ENCODE peak calls at places on chromosomes 6 and 20, in ten cellular contexts. O is CD8-positive, alpha-beta T cell; R is neuronal stem cell; K is heart left ventricle; U is Panc1; Y is psoas muscle; X is aorta; J is K562; C is iPS DF 6.9; P is cardiac muscle cell. N is an unnamed sample.

GRCh38 chr6:26329763-26330511 is 35.1 kb upstream of the BTN3A2 start:
- DNase-seq in O (peak; percentile 54), R (no peak), K (no peak), U (no peak), Y (no peak), X (no peak), J (peak; percentile 59), C (no peak), P (peak; percentile 57), N (no peak)

GRCh38 chr6:32436995-32437836 is 2.5 kb upstream of the HLA-DRA start:
- DNase-seq in O (no peak), R (no peak), K (no peak), U (no peak), Y (no peak), X (no peak), J (no peak), C (no peak), P (peak; percentile 25), N (no peak)

GRCh38 chr20:46252352-46253091 is 55.8 kb downstream of the CDH22 start:
- DNase-seq in O (no peak), R (no peak), K (no peak), U (no peak), Y (no peak), X (no peak), J (no peak), C (no peak), P (no peak), N (no peak)

GRCh38 chr6:37607949-37608348 is 89.7 kb downstream of the MDGA1 start:
- DNase-seq in O (no peak), R (no peak), K (no peak), U (no peak), Y (no peak), X (no peak), J (peak; percentile 55), C (no peak), P (peak; percentile 67), N (no peak)

GRCh38 chr20:52190437-52191131 is 995 bp downstream of the ZFP64 start:
- DNase-seq in O (peak; percentile 22), R (no peak), K (no peak), U (peak; percentile 13), Y (no peak), X (no peak), J (peak; percentile 68), C (no peak), P (peak; percentile 35), N (peak; percentile 15)

GRCh38 chr6:44179648-44180047 is 21.0 kb downstream of the CAPN11 start:
- DNase-seq in O (no peak), R (no peak), K (no peak), U (no peak), Y (no peak), X (no peak), J (no peak), C (no peak), P (no peak), N (no peak)

GRCh38 chr6:113414511-113414910 is 442.6 kb upstream of the MARCKS start:
- DNase-seq in O (no peak), R (no peak), K (peak; percentile 42), U (peak; percentile 51), Y (no peak), X (peak; percentile 53), J (no peak), C (no peak), P (peak; percentile 78), N (no peak)

GRCh38 chr6:110566346-110567125 is 90.1 kb upstream of the SLC22A16 start:
- DNase-seq in O (no peak), R (no peak), K (peak; percentile 50), U (no peak), Y (no peak), X (no peak), J (no peak), C (no peak), P (no peak), N (no peak)

GRCh38 chr6:46925563-46926253 is 4.0 kb upstream of the ADGRF5 start:
- DNase-seq in O (no peak), R (no peak), K (no peak), U (peak; percentile 28), Y (no peak), X (peak; percentile 83), J (no peak), C (no peak), P (peak; percentile 92), N (no peak)

GRCh38 chr20:32582659-32583580 is 2.2 kb downstream of the NOL4L start:
- DNase-seq in O (peak; percentile 19), R (peak; percentile 67), K (no peak), U (no peak), Y (no peak), X (no peak), J (peak; percentile 82), C (no peak), P (peak; percentile 49), N (peak; percentile 29)

GRCh38 chr6:144583614-144583954 is 298.4 kb downstream of the UTRN start:
- DNase-seq in O (no peak), R (no peak), K (no peak), U (no peak), Y (no peak), X (no peak), J (no peak), C (no peak), P (no peak), N (no peak)

GRCh38 chr6:15791401-15792137 is 128.7 kb upstream of the DTNBP1 start:
- DNase-seq in O (no peak), R (no peak), K (no peak), U (no peak), Y (no peak), X (no peak), J (no peak), C (no peak), P (no peak), N (no peak)

GRCh38 chr6:136967874-136968752 is 46.0 kb downstream of the SLC35D3 start:
- DNase-seq in O (peak; percentile 52), R (peak; percentile 57), K (peak; percentile 65), U (peak; percentile 51), Y (peak; percentile 68), X (peak; percentile 63), J (peak; percentile 84), C (no peak), P (peak; percentile 77), N (no peak)

GRCh38 chr20:34709836-34710567 is 5.9 kb downstream of the TP53INP2 start:
- DNase-seq in O (peak; percentile 67), R (peak; percentile 80), K (peak; percentile 82), U (no peak), Y (peak; percentile 85), X (peak; percentile 55), J (no peak), C (no peak), P (peak; percentile 28), N (peak; percentile 80)

GRCh38 chr6:106145741-106146227 is 59.6 kb downstream of the PRDM1 start:
- DNase-seq in O (no peak), R (no peak), K (no peak), U (no peak), Y (no peak), X (no peak), J (no peak), C (no peak), P (no peak), N (no peak)

GRCh38 chr6:56693246-56693607 is 50.5 kb upstream of the DST start:
- DNase-seq in O (no peak), R (no peak), K (peak; percentile 88), U (no peak), Y (peak; percentile 95), X (peak; percentile 87), J (no peak), C (no peak), P (peak; percentile 91), N (peak; percentile 74)

GRCh38 chr20:44310664-44311639 is at the start of gene FITM2:
- DNase-seq in O (peak; percentile 99), R (peak; percentile 97), K (peak; percentile 99), U (peak; percentile 78), Y (peak; percentile 100), X (peak; percentile 99), J (peak; percentile 97), C (peak; percentile 96), P (peak; percentile 98), N (peak; percentile 69)
- H3K27ac ChIP-seq in O (peak within 1 kb of the TSS; percentile 56), R (no peak within 1 kb of the TSS), K (peak within 1 kb of the TSS; percentile 94), U (peak within 1 kb of the TSS; percentile 77), Y (peak within 1 kb of the TSS; percentile 83), X (no peak within 1 kb of the TSS), J (peak within 1 kb of the TSS; percentile 20), C (no peak within 1 kb of the TSS), P (peak within 1 kb of the TSS; percentile 85), N (peak within 1 kb of the TSS; percentile 74)

GRCh38 chr20:63574829-63575720 is 1.0 kb upstream of the HELZ2 start:
- DNase-seq in O (no peak), R (no peak), K (no peak), U (no peak), Y (no peak), X (no peak), J (no peak), C (no peak), P (peak; percentile 43), N (no peak)
- H3K27ac ChIP-seq in O (no peak overlapping the region), R (no peak overlapping the region), K (no peak overlapping the region), U (peak overlapping the region; percentile 79), Y (no peak overlapping the region), X (no peak overlapping the region), J (no peak overlapping the region), C (no peak overlapping the region), P (no peak overlapping the region), N (no peak overlapping the region)

DNA sequence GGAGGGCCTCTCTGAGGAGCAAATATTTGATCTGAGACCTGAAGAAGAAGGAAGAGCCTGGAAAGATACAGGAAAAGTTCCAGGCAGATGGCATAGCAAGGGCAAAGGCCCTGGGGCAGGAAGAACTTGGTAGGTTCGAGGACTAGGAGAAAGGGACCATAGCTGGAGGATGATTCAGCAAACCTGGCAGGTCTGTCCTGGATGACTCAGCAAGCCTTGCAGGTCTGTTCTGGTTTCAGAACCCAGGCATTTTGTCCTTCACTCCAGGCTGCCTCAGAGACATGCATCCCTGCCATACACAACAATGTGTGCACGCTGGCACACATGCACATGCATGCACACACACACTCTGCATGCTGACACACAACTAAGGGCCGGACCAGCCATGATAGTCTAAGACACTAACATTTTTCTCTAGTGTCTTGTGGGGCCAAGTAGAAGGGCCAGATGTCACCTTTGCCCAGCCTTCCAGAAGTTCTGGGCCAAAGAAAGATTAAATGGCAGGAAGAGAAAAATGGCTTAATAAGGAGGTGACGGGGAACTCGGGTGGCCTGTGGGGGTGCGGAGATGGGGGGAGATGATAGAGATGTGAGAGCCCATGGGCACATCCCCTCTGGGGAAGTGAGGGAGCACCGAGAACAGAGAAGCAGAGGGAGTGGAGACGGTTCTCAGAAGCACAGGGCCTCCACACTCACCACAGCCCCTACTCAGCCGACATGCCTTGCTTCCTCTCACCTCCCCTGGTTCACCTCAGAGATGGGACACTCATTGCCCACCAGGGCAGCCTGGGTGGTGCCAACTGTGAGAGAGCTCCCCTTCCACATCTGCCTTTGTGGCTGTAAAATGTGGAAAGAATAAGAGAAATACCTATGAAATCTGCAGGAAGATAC is 15.4 kb upstream of the TRIB3 start:
- DNase-seq in O (no peak), R (no peak), K (no peak), U (no peak), Y (no peak), X (peak; percentile 27), J (peak; percentile 68), C (no peak), P (no peak), N (no peak)
- H3K27ac ChIP-seq in O (no peak overlapping the region), R (no peak overlapping the region), K (no peak overlapping the region), U (peak overlapping the region; percentile 54), Y (no peak overlapping the region), X (no peak overlapping the region), J (peak overlapping the region; percentile 84), C (no peak overlapping the region), P (no peak overlapping the region), N (no peak overlapping the region)

DNA sequence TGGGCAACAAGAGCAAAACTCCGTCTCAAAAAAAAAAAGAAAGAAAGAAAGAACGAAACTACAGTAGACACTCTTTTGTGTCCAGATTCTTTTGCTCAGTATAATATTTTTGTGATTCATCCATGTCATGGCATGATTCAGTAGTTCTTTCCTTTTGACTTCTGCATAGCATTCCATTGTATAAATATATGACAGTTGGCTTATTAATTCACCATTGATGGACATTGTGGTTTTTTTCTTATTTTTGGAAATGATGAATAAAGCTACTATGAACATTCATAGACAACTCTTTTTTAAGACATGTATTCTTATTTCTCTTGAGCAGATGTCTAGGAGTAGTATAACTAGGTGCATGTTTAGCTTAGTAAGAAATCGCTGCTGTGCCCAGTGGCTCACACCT is 10.3 kb upstream of the IER3 start:
- DNase-seq in O (no peak), R (no peak), K (no peak), U (no peak), Y (no peak), X (no peak), J (no peak), C (no peak), P (no peak), N (no peak)
- H3K27ac ChIP-seq in O (no peak overlapping the region), R (no peak overlapping the region), K (peak overlapping the region; percentile 97), U (no peak overlapping the region), Y (no peak overlapping the region), X (no peak overlapping the region), J (no peak overlapping the region), C (no peak overlapping the region), P (no peak overlapping the region), N (no peak overlapping the region)

N was measured in substantia nigra.